ENCODE peak calls at places on chromosome 14, in nine cellular contexts. One of them, this sample, is unnamed.

GRCh38 chr14:94571950-94572349 is 9.3 kb upstream of the SERPINA5 start:
- DNase-seq in dorsolateral prefrontal cortex: no peak
- DNase-seq in astrocyte of the spinal cord: peak
- DNase-seq in GM23338: no peak
- DNase-seq in cardiac fibroblast: peak
- DNase-seq in IMR-90: peak
- DNase-seq in WERI-Rb-1: no peak
- DNase-seq in foreskin fibroblast: no peak
- DNase-seq in thoracic aorta: no peak
- DNase-seq in this sample: no peak

GRCh38 chr14:52272375-52272774 is 4.9 kb downstream of the PTGDR start:
- DNase-seq in astrocyte of the spinal cord: peak
- DNase-seq in WERI-Rb-1: peak
- DNase-seq in thoracic aorta: no peak
- DNase-seq in cardiac fibroblast: peak
- DNase-seq in foreskin fibroblast: peak
- DNase-seq in IMR-90: peak
- DNase-seq in dorsolateral prefrontal cortex: no peak
- DNase-seq in GM23338: peak
- DNase-seq in this sample: no peak

GRCh38 chr14:105767315-105767714 is 240.9 kb downstream of the TMEM121 start:
- DNase-seq in cardiac fibroblast: no peak
- DNase-seq in dorsolateral prefrontal cortex: no peak
- DNase-seq in GM23338: no peak
- DNase-seq in WERI-Rb-1: no peak
- DNase-seq in astrocyte of the spinal cord: no peak
- DNase-seq in thoracic aorta: no peak
- DNase-seq in foreskin fibroblast: no peak
- DNase-seq in IMR-90: no peak
- DNase-seq in this sample: no peak

GRCh38 chr14:94826774-94827173 is 56.9 kb upstream of the GSC start:
- DNase-seq in dorsolateral prefrontal cortex: no peak
- DNase-seq in astrocyte of the spinal cord: no peak
- DNase-seq in cardiac fibroblast: no peak
- DNase-seq in thoracic aorta: no peak
- DNase-seq in GM23338: no peak
- DNase-seq in foreskin fibroblast: no peak
- DNase-seq in WERI-Rb-1: no peak
- DNase-seq in IMR-90: no peak
- DNase-seq in this sample: no peak

GRCh38 chr14:50318031-50318626 is 6.0 kb downstream of the DMAC2L start:
- DNase-seq in WERI-Rb-1: no peak
- DNase-seq in cardiac fibroblast: peak
- DNase-seq in IMR-90: peak
- DNase-seq in thoracic aorta: no peak
- DNase-seq in astrocyte of the spinal cord: peak
- DNase-seq in foreskin fibroblast: no peak
- DNase-seq in GM23338: peak
- DNase-seq in dorsolateral prefrontal cortex: no peak
- DNase-seq in this sample: no peak

GRCh38 chr14:61927015-61927414 is 164.8 kb downstream of the SNAPC1 start:
- DNase-seq in foreskin fibroblast: no peak
- DNase-seq in IMR-90: peak
- DNase-seq in cardiac fibroblast: no peak
- DNase-seq in dorsolateral prefrontal cortex: no peak
- DNase-seq in astrocyte of the spinal cord: peak
- DNase-seq in thoracic aorta: no peak
- DNase-seq in WERI-Rb-1: no peak
- DNase-seq in GM23338: no peak
- DNase-seq in this sample: no peak

GRCh38 chr14:21825147-21825743 is 151.6 kb upstream of the OR4E1 start:
- DNase-seq in WERI-Rb-1: peak
- DNase-seq in astrocyte of the spinal cord: peak
- DNase-seq in GM23338: peak
- DNase-seq in cardiac fibroblast: peak
- DNase-seq in thoracic aorta: no peak
- DNase-seq in dorsolateral prefrontal cortex: no peak
- DNase-seq in foreskin fibroblast: no peak
- DNase-seq in IMR-90: peak
- DNase-seq in this sample: peak

GRCh38 chr14:94685681-94686485 is 73.7 kb downstream of the SERPINA3 start:
- DNase-seq in astrocyte of the spinal cord: no peak
- DNase-seq in IMR-90: no peak
- DNase-seq in dorsolateral prefrontal cortex: no peak
- DNase-seq in thoracic aorta: no peak
- DNase-seq in cardiac fibroblast: no peak
- DNase-seq in GM23338: no peak
- DNase-seq in WERI-Rb-1: no peak
- DNase-seq in foreskin fibroblast: no peak
- DNase-seq in this sample: no peak

GRCh38 chr14:99612737-99613330 is 8.8 kb upstream of the CCDC85C start:
- DNase-seq in cardiac fibroblast: peak
- DNase-seq in foreskin fibroblast: no peak
- DNase-seq in WERI-Rb-1: no peak
- DNase-seq in astrocyte of the spinal cord: peak
- DNase-seq in dorsolateral prefrontal cortex: no peak
- DNase-seq in IMR-90: peak
- DNase-seq in thoracic aorta: no peak
- DNase-seq in GM23338: no peak
- DNase-seq in this sample: no peak

GRCh38 chr14:61710853-61711817 is 15.8 kb downstream of the HIF1A start:
- DNase-seq in foreskin fibroblast: no peak
- DNase-seq in WERI-Rb-1: no peak
- DNase-seq in GM23338: no peak
- DNase-seq in thoracic aorta: no peak
- DNase-seq in dorsolateral prefrontal cortex: no peak
- DNase-seq in IMR-90: no peak
- DNase-seq in cardiac fibroblast: peak
- DNase-seq in astrocyte of the spinal cord: no peak
- DNase-seq in this sample: no peak

GRCh38 chr14:81273521-81273920 is 52.8 kb upstream of the GTF2A1 start:
- DNase-seq in astrocyte of the spinal cord: no peak
- DNase-seq in IMR-90: no peak
- DNase-seq in thoracic aorta: no peak
- DNase-seq in dorsolateral prefrontal cortex: no peak
- DNase-seq in cardiac fibroblast: no peak
- DNase-seq in foreskin fibroblast: no peak
- DNase-seq in WERI-Rb-1: no peak
- DNase-seq in GM23338: peak
- DNase-seq in this sample: peak

GRCh38 chr14:85974602-85975001 is 444.7 kb downstream of the FLRT2 start:
- DNase-seq in astrocyte of the spinal cord: no peak
- DNase-seq in cardiac fibroblast: no peak
- DNase-seq in WERI-Rb-1: no peak
- DNase-seq in thoracic aorta: no peak
- DNase-seq in dorsolateral prefrontal cortex: no peak
- DNase-seq in foreskin fibroblast: no peak
- DNase-seq in GM23338: no peak
- DNase-seq in IMR-90: no peak
- DNase-seq in this sample: no peak

GRCh38 chr14:85978851-85979250 is 448.9 kb downstream of the FLRT2 start:
- DNase-seq in IMR-90: no peak
- DNase-seq in WERI-Rb-1: no peak
- DNase-seq in foreskin fibroblast: no peak
- DNase-seq in dorsolateral prefrontal cortex: no peak
- DNase-seq in cardiac fibroblast: no peak
- DNase-seq in thoracic aorta: no peak
- DNase-seq in astrocyte of the spinal cord: no peak
- DNase-seq in GM23338: no peak
- DNase-seq in this sample: no peak
- TF ChIP-seq CTCF in IMR-90: no peak
- TF ChIP-seq CTCF in WERI-Rb-1: no peak
- TF ChIP-seq CTCF in foreskin fibroblast: no peak
- TF ChIP-seq CTCF in dorsolateral prefrontal cortex: peak
- TF ChIP-seq CTCF in cardiac fibroblast: no peak
- TF ChIP-seq CTCF in thoracic aorta: no peak
- TF ChIP-seq CTCF in astrocyte of the spinal cord: no peak
- TF ChIP-seq CTCF in GM23338: peak
- TF ChIP-seq CTCF in this sample: no peak

GRCh38 chr14:90996967-90997366 is 63.5 kb downstream of the RPS6KA5 start:
- DNase-seq in WERI-Rb-1: no peak
- DNase-seq in astrocyte of the spinal cord: no peak
- DNase-seq in thoracic aorta: no peak
- DNase-seq in foreskin fibroblast: no peak
- DNase-seq in dorsolateral prefrontal cortex: no peak
- DNase-seq in IMR-90: no peak
- DNase-seq in cardiac fibroblast: no peak
- DNase-seq in GM23338: no peak
- DNase-seq in this sample: no peak

GRCh38 chr14:90999299-90999698 is 61.1 kb downstream of the RPS6KA5 start:
- DNase-seq in cardiac fibroblast: no peak
- DNase-seq in dorsolateral prefrontal cortex: no peak
- DNase-seq in GM23338: peak
- DNase-seq in foreskin fibroblast: no peak
- DNase-seq in IMR-90: no peak
- DNase-seq in thoracic aorta: no peak
- DNase-seq in astrocyte of the spinal cord: no peak
- DNase-seq in WERI-Rb-1: no peak
- DNase-seq in this sample: no peak

GRCh38 chr14:90995785-90996184 is 64.7 kb downstream of the RPS6KA5 start:
- DNase-seq in astrocyte of the spinal cord: no peak
- DNase-seq in GM23338: no peak
- DNase-seq in cardiac fibroblast: no peak
- DNase-seq in foreskin fibroblast: no peak
- DNase-seq in dorsolateral prefrontal cortex: no peak
- DNase-seq in thoracic aorta: no peak
- DNase-seq in IMR-90: no peak
- DNase-seq in WERI-Rb-1: no peak
- DNase-seq in this sample: no peak

GRCh38 chr14:90991690-90992443 is 68.6 kb downstream of the RPS6KA5 start:
- DNase-seq in foreskin fibroblast: no peak
- DNase-seq in thoracic aorta: no peak
- DNase-seq in dorsolateral prefrontal cortex: no peak
- DNase-seq in IMR-90: no peak
- DNase-seq in WERI-Rb-1: no peak
- DNase-seq in astrocyte of the spinal cord: no peak
- DNase-seq in cardiac fibroblast: no peak
- DNase-seq in GM23338: no peak
- DNase-seq in this sample: no peak

GRCh38 chr14:90993792-90994191 is 66.6 kb downstream of the RPS6KA5 start:
- DNase-seq in GM23338: no peak
- DNase-seq in dorsolateral prefrontal cortex: no peak
- DNase-seq in foreskin fibroblast: no peak
- DNase-seq in thoracic aorta: no peak
- DNase-seq in astrocyte of the spinal cord: no peak
- DNase-seq in cardiac fibroblast: no peak
- DNase-seq in IMR-90: no peak
- DNase-seq in WERI-Rb-1: no peak
- DNase-seq in this sample: no peak
- TF ChIP-seq CTCF in GM23338: no peak
- TF ChIP-seq CTCF in dorsolateral prefrontal cortex: no peak
- TF ChIP-seq CTCF in foreskin fibroblast: no peak
- TF ChIP-seq CTCF in thoracic aorta: no peak
- TF ChIP-seq CTCF in astrocyte of the spinal cord: no peak
- TF ChIP-seq CTCF in cardiac fibroblast: no peak
- TF ChIP-seq CTCF in IMR-90: no peak
- TF ChIP-seq CTCF in WERI-Rb-1: no peak
- TF ChIP-seq CTCF in this sample: no peak

GRCh38 chr14:42527141-42527540 is 920.5 kb downstream of the LRFN5 start:
- DNase-seq in dorsolateral prefrontal cortex: no peak
- DNase-seq in foreskin fibroblast: no peak
- DNase-seq in thoracic aorta: no peak
- DNase-seq in IMR-90: no peak
- DNase-seq in astrocyte of the spinal cord: no peak
- DNase-seq in cardiac fibroblast: no peak
- DNase-seq in WERI-Rb-1: no peak
- DNase-seq in GM23338: no peak
- DNase-seq in this sample: no peak
- TF ChIP-seq CTCF in dorsolateral prefrontal cortex: no peak
- TF ChIP-seq CTCF in foreskin fibroblast: no peak
- TF ChIP-seq CTCF in thoracic aorta: no peak
- TF ChIP-seq CTCF in IMR-90: no peak
- TF ChIP-seq CTCF in astrocyte of the spinal cord: no peak
- TF ChIP-seq CTCF in cardiac fibroblast: no peak
- TF ChIP-seq CTCF in WERI-Rb-1: no peak
- TF ChIP-seq CTCF in GM23338: no peak
- TF ChIP-seq CTCF in this sample: no peak

DNA sequence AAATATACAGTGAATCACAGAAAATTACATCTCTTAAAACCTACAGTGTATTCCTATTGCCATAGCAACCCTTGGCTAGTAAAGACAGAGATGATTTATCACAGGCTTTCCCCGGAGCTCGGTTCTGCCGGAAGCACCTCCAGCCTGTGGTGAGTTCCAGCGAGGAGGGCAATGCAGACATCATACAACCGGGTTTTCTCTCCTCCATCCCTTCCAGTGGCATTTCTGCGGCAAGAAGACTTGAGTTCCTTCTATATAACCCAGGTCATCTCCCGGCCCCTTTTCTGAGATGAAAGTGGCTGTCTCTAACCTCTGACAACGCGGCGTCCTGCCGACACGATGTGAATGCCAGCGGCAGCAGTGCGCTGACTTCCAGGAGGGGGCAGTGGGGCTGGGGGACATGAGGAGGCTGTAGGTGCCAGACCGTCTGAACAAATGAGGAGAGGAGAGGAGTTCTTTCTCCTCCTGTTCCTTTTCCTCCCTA is 68.5 kb upstream of the MAX start:
- DNase-seq in thoracic aorta: no peak
- DNase-seq in cardiac fibroblast: peak
- DNase-seq in foreskin fibroblast: peak
- DNase-seq in astrocyte of the spinal cord: peak
- DNase-seq in dorsolateral prefrontal cortex: peak
- DNase-seq in WERI-Rb-1: peak
- DNase-seq in GM23338: peak
- DNase-seq in IMR-90: peak
- DNase-seq in this sample: peak
- TF ChIP-seq CTCF in thoracic aorta: no peak
- TF ChIP-seq CTCF in cardiac fibroblast: peak
- TF ChIP-seq CTCF in foreskin fibroblast: peak
- TF ChIP-seq CTCF in astrocyte of the spinal cord: peak
- TF ChIP-seq CTCF in dorsolateral prefrontal cortex: peak
- TF ChIP-seq CTCF in WERI-Rb-1: peak
- TF ChIP-seq CTCF in GM23338: peak
- TF ChIP-seq CTCF in IMR-90: peak
- TF ChIP-seq CTCF in this sample: peak

GRCh38 chr14:20350860-20351259 is 7.4 kb downstream of the PARP2 start:
- DNase-seq in thoracic aorta: no peak
- DNase-seq in IMR-90: peak
- DNase-seq in GM23338: no peak
- DNase-seq in dorsolateral prefrontal cortex: no peak
- DNase-seq in cardiac fibroblast: peak
- DNase-seq in foreskin fibroblast: no peak
- DNase-seq in astrocyte of the spinal cord: no peak
- DNase-seq in WERI-Rb-1: no peak
- DNase-seq in this sample: no peak
- TF ChIP-seq CTCF in thoracic aorta: peak
- TF ChIP-seq CTCF in IMR-90: peak
- TF ChIP-seq CTCF in GM23338: peak
- TF ChIP-seq CTCF in dorsolateral prefrontal cortex: no peak
- TF ChIP-seq CTCF in cardiac fibroblast: peak
- TF ChIP-seq CTCF in foreskin fibroblast: peak
- TF ChIP-seq CTCF in astrocyte of the spinal cord: peak
- TF ChIP-seq CTCF in WERI-Rb-1: peak
- TF ChIP-seq CTCF in this sample: peak

GRCh38 chr14:101721951-101722661 is 39.4 kb upstream of the PPP2R5C start:
- DNase-seq in thoracic aorta: no peak
- DNase-seq in GM23338: peak
- DNase-seq in WERI-Rb-1: no peak
- DNase-seq in astrocyte of the spinal cord: peak
- DNase-seq in dorsolateral prefrontal cortex: no peak
- DNase-seq in cardiac fibroblast: no peak
- DNase-seq in foreskin fibroblast: peak
- DNase-seq in IMR-90: no peak
- DNase-seq in this sample: no peak
- TF ChIP-seq CTCF in thoracic aorta: no peak
- TF ChIP-seq CTCF in GM23338: no peak
- TF ChIP-seq CTCF in WERI-Rb-1: no peak
- TF ChIP-seq CTCF in astrocyte of the spinal cord: no peak
- TF ChIP-seq CTCF in dorsolateral prefrontal cortex: no peak
- TF ChIP-seq CTCF in cardiac fibroblast: no peak
- TF ChIP-seq CTCF in foreskin fibroblast: no peak
- TF ChIP-seq CTCF in IMR-90: no peak
- TF ChIP-seq CTCF in this sample: no peak